ENCODE peak calls at places on chromosomes 16 and 17, in nine cellular contexts. R is kidney; J is AG20443; E is lung; C is MV-4-11; M is neural progenitor cell; Z is GM04503; Q is T-helper 1 cell; B is stimulated activated CD8-positive, alpha-beta memory T cell treated with anti-CD3 and anti-CD28 coated beads, Interleukin-15, amount 100 ng/mL, for 48 hours. I is an unnamed sample.

GRCh38 chr16:66296591-66296990 is 69.9 kb upstream of the CDH5 start:
- DNase-seq in Q (no peak), R (peak), B (no peak), Z (no peak), E (no peak), C (no peak), J (no peak), M (no peak), I (no peak)

GRCh38 chr17:64920026-64920418 is 744 bp upstream of the LRRC37A3 start:
- DNase-seq in Q (no peak), Z (peak), E (no peak), J (peak), M (peak), C (peak), B (no peak), R (peak), I (no peak)

GRCh38 chr17:73261952-73262675 is 434 bp upstream of the CPSF4L start:
- DNase-seq in Z (no peak), M (peak), R (peak), J (no peak), E (no peak), Q (no peak), B (no peak), C (peak), I (no peak)

GRCh38 chr16:52569296-52569695 is 22.4 kb upstream of the TOX3 start:
- DNase-seq in Q (no peak), B (no peak), E (no peak), Z (no peak), C (no peak), J (no peak), M (no peak), R (no peak), I (no peak)

GRCh38 chr16:24535827-24536226 is 3.5 kb upstream of the RBBP6 start:
- DNase-seq in M (no peak), J (no peak), R (no peak), Z (no peak), Q (no peak), B (no peak), E (no peak), C (no peak), I (no peak)

GRCh38 chr16:88785106-88785924 is at the start of gene PIEZO1:
- DNase-seq in Q (peak), R (peak), M (peak), E (peak), Z (no peak), B (no peak), C (peak), J (peak), I (peak)

GRCh38 chr16:30786936-30787612 is at the start of gene ZNF629:
- DNase-seq in R (peak), M (peak), Q (no peak), E (peak), J (peak), B (no peak), Z (no peak), C (peak), I (peak)

GRCh38 chr17:40338058-40338457 is 26.5 kb downstream of the GJD3 start:
- DNase-seq in J (no peak), C (peak), E (no peak), Q (peak), M (no peak), Z (no peak), B (no peak), R (no peak), I (no peak)

GRCh38 chr16:87677830-87678229 is 75.5 kb downstream of the JPH3 start:
- DNase-seq in R (no peak), B (no peak), C (no peak), Q (no peak), E (no peak), Z (no peak), J (no peak), M (no peak), I (no peak)

GRCh38 chr16:51389881-51390280 is 238.8 kb upstream of the SALL1 start:
- DNase-seq in R (no peak), C (no peak), Z (no peak), M (peak), B (no peak), J (no peak), Q (no peak), E (no peak), I (no peak)

GRCh38 chr17:76213491-76213890 is 26.8 kb downstream of the RNF157 start:
- DNase-seq in Q (no peak), E (no peak), J (no peak), C (no peak), R (no peak), B (no peak), M (peak), Z (no peak), I (no peak)

GRCh38 chr16:74635303-74635702 is 28.4 kb upstream of the GLG1 start:
- DNase-seq in E (no peak), J (no peak), B (no peak), C (no peak), Z (no peak), M (no peak), R (no peak), Q (no peak), I (no peak)

GRCh38 chr17:28008526-28008925 is 34.0 kb upstream of the NLK start:
- DNase-seq in B (no peak), C (peak), E (no peak), R (no peak), J (peak), Q (no peak), M (peak), Z (no peak), I (peak)

GRCh38 chr16:88303890-88304819 is 78.6 kb upstream of the ZNF469 start:
- DNase-seq in Q (no peak), C (no peak), M (no peak), J (peak), Z (peak), E (peak), R (peak), B (no peak), I (no peak)

GRCh38 chr16:51211148-51211547 is 60.1 kb upstream of the SALL1 start:
- DNase-seq in Q (no peak), M (no peak), Z (no peak), C (no peak), E (no peak), B (no peak), J (no peak), R (no peak), I (no peak)

GRCh38 chr17:39700148-39700987 is 504 bp downstream of the ERBB2 start:
- DNase-seq in Q (no peak), B (no peak), C (no peak), Z (no peak), E (no peak), J (peak), R (peak), M (peak), I (no peak)

GRCh38 chr17:20066253-20066652 is 57.1 kb downstream of the SPECC1 start:
- DNase-seq in Z (peak), J (peak), E (no peak), M (no peak), Q (no peak), R (no peak), C (no peak), B (no peak), I (peak)

GRCh38 chr16:10740000-10740844 is 3.4 kb upstream of the NUBP1 start:
- DNase-seq in Z (no peak), C (no peak), R (no peak), B (no peak), Q (no peak), J (no peak), E (no peak), M (no peak), I (no peak)

GRCh38 chr16:57104706-57105105 is 12.3 kb downstream of the CPNE2 start:
- DNase-seq in J (no peak), Z (no peak), E (no peak), Q (no peak), M (no peak), C (no peak), R (no peak), B (no peak), I (no peak)

GRCh38 chr17:40596261-40596919 is 31.1 kb upstream of the CCR7 start:
- DNase-seq in B (no peak), Z (no peak), J (no peak), C (peak), Q (peak), R (no peak), M (no peak), E (no peak), I (no peak)

GRCh38 chr17:59914274-59914854 is 21.4 kb downstream of the RPS6KB1 start:
- DNase-seq in B (no peak), C (peak), Z (no peak), J (peak), Q (peak), R (no peak), E (no peak), M (peak), I (no peak)

GRCh38 chr17:75246404-75246803 is 15.0 kb downstream of the GGA3 start:
- DNase-seq in C (no peak), J (no peak), R (no peak), E (no peak), Q (no peak), B (no peak), M (no peak), Z (no peak), I (no peak)

GRCh38 chr17:48261297-48261880 is 153.8 kb downstream of the SNX11 start:
- DNase-seq in Q (no peak), E (no peak), M (peak), C (peak), R (no peak), Z (no peak), J (peak), B (no peak), I (no peak)

GRCh38 chr17:47219621-47220475 is 10.7 kb downstream of the MYL4 start:
- DNase-seq in R (no peak), Z (no peak), M (no peak), B (no peak), C (no peak), E (no peak), Q (no peak), J (no peak), I (no peak)

GRCh38 chr16:84075376-84075775 is 32.8 kb upstream of the SLC38A8 start:
- DNase-seq in C (no peak), Q (no peak), R (no peak), E (no peak), B (no peak), M (no peak), Z (no peak), J (no peak), I (no peak)

GRCh38 chr17:74151551-74152315 is 51.7 kb upstream of the RPL38 start:
- DNase-seq in J (no peak), B (no peak), E (no peak), C (no peak), Z (no peak), Q (no peak), R (no peak), M (no peak), I (no peak)

GRCh38 chr17:35245196-35245486 is 2.3 kb downstream of the SLFN5 start:
- DNase-seq in E (no peak), J (peak), B (no peak), R (no peak), M (no peak), Q (peak), Z (peak), C (no peak), I (no peak)

GRCh38 chr16:23035240-23035639 is 114.0 kb downstream of the USP31 start:
- DNase-seq in C (no peak), R (no peak), Q (no peak), J (no peak), B (no peak), E (no peak), M (no peak), Z (no peak), I (no peak)

GRCh38 chr17:17805575-17805974 is 31.2 kb downstream of the SREBF1 start:
- DNase-seq in C (no peak), M (no peak), R (no peak), Z (no peak), E (no peak), J (no peak), Q (no peak), B (no peak), I (no peak)

GRCh38 chr16:56998861-56999260 is 9.5 kb downstream of the NLRC5 start:
- DNase-seq in M (peak), Q (no peak), R (no peak), Z (no peak), J (no peak), B (no peak), C (no peak), E (no peak), I (no peak)

GRCh38 chr17:72381597-72382397 is 261.0 kb downstream of the SOX9 start:
- DNase-seq in R (no peak), B (no peak), Z (no peak), C (no peak), Q (no peak), E (no peak), J (no peak), M (peak), I (no peak)

GRCh38 chr16:87724490-87725291 is 41.1 kb downstream of the KLHDC4 start:
- DNase-seq in Z (no peak), E (no peak), J (no peak), M (no peak), C (no peak), R (no peak), Q (no peak), B (peak), I (no peak)